ENCODE peak calls at places on chromosomes 1 and 21, in five cellular contexts. S is pancreas, H is dorsolateral prefrontal cortex, B is IMR-90, J is tibial artery. G is an unnamed sample. For H3K27me3, the result is how much of the 10 kb centered on the place peaks cover.

GRCh38 chr1:160007577-160008200 is 24.1 kb downstream of the PIGM start:
- DNase-seq in S (no peak), H (no peak), B (peak), J (no peak), G (no peak)

GRCh38 chr1:186535388-186536133 is 74.6 kb upstream of the PDC start:
- DNase-seq in S (no peak), H (no peak), B (peak), J (no peak), G (no peak)

GRCh38 chr21:35476616-35477395 is 427.7 kb upstream of the RUNX1 start:
- DNase-seq in S (no peak), H (no peak), B (peak), J (no peak), G (no peak)

GRCh38 chr1:41413748-41414281 is 52.6 kb downstream of the FOXO6 start:
- DNase-seq in S (no peak), H (no peak), B (no peak), J (no peak), G (no peak)

GRCh38 chr1:109649380-109649987 is 6.4 kb upstream of the GSTM4 start:
- DNase-seq in S (no peak), H (no peak), B (peak), J (no peak), G (no peak)

GRCh38 chr1:27045973-27046558 is 33.4 kb upstream of the TENT5B start:
- DNase-seq in S (peak), H (peak), B (peak), J (peak), G (peak)

GRCh38 chr1:155320661-155321576 is at the start of gene RUSC1:
- DNase-seq in S (peak), H (peak), B (peak), J (peak), G (peak)

GRCh38 chr21:34986561-34987533 is 62.3 kb downstream of the RUNX1 start:
- DNase-seq in S (no peak), H (no peak), B (peak), J (no peak), G (no peak)

GRCh38 chr1:43979528-43980254 is 681 bp downstream of the B4GALT2 start:
- DNase-seq in S (peak), H (peak), B (peak), J (peak), G (peak)

GRCh38 chr21:16055012-16055411 is 325.2 kb downstream of the USP25 start:
- DNase-seq in S (no peak), H (no peak), B (no peak), J (no peak), G (no peak)

GRCh38 chr1:242788771-242789170 is 264.3 kb upstream of the PLD5 start:
- DNase-seq in S (no peak), H (no peak), B (no peak), J (no peak), G (no peak)

GRCh38 chr1:185973645-185974044 is 239.5 kb downstream of the HMCN1 start:
- DNase-seq in S (no peak), H (no peak), B (peak), J (no peak), G (no peak)

GRCh38 chr1:55747285-55747890 is 532.2 kb upstream of the USP24 start:
- DNase-seq in S (no peak), H (peak), B (peak), J (no peak), G (no peak)

GRCh38 chr1:85225624-85226380 is 25.0 kb upstream of the SYDE2 start:
- DNase-seq in S (no peak), H (no peak), B (no peak), J (no peak), G (no peak)

GRCh38 chr1:38789498-38790169 is 69.9 kb downstream of the RRAGC start:
- DNase-seq in S (no peak), H (no peak), B (no peak), J (no peak), G (peak)

GRCh38 chr21:31260790-31261189 is 83.3 kb downstream of the TIAM1 start:
- DNase-seq in S (no peak), H (no peak), B (peak), J (no peak), G (no peak)

GRCh38 chr1:244957122-244957521 is 92.8 kb upstream of the HNRNPU start:
- DNase-seq in S (no peak), H (no peak), B (no peak), J (no peak), G (no peak)

GRCh38 chr1:87688136-87688535 is 359.5 kb downstream of the LMO4 start:
- DNase-seq in S (no peak), H (no peak), B (no peak), J (no peak), G (no peak)

GRCh38 chr21:16608209-16608830 is 878.5 kb downstream of the USP25 start:
- DNase-seq in S (no peak), H (no peak), B (no peak), J (no peak), G (no peak)

GRCh38 chr1:33710989-33711388 is 152.9 kb upstream of the HMGB4 start:
- DNase-seq in S (no peak), H (no peak), B (peak), J (no peak), G (no peak)

DNA sequence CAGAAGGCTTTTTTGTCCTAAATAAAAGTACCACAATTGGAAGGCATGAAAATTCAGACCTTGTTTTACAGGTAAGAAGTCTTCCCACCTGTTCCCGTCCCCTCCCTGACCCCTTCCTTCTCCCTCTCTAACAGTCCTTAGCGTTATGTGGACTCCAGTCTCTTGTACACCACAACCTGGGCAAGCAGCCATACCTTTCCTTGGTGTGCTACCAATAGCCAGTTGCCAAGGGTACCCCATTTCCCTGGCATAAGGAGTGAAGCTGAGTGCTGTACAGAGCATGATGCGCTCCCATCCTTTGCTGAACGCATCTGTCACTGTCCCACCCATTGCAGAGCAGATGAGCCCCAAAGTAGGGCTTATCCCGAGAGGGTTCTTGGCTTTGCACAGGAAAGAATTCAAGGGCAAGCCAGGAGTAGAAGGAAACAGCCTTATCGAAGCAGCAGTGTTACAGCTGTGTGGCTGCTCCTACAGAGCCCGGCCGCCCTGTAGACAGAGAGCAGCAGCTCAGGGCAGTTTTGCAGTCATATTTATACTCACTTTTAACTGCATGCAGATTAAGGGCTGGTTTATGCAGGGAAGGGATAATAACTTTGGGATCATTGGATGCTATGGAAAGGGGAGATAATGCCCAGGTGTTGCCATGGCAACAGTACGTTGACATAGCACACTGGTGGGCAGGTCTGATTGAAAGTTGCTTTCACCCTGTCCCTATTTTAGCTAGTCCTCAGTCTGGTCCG is 5.0 kb downstream of the FHAD1 start:
- DNase-seq in S (no peak), H (no peak), B (no peak), J (no peak), G (no peak)
- H3K27me3 ChIP-seq in S (under half), H (under half), B (under half), J (under half), G (under half)

GRCh38 chr1:205438213-205439158 is 16.6 kb upstream of the LEMD1 start:
- DNase-seq in S (peak), H (no peak), B (peak), J (peak), G (peak)
- TF ChIP-seq CTCF in S (peak), H (peak), B (peak), J (peak), G (peak)

GRCh38 chr1:161709373-161709772 is 2.3 kb downstream of the FCRLA start:
- DNase-seq in S (no peak), H (no peak), B (no peak), J (no peak), G (no peak)
- H3K4me3 ChIP-seq in S (no peak), H (no peak), B (no peak), J (no peak), G (no peak)

GRCh38 chr1:173315296-173315695 is 108.2 kb upstream of the TNFSF4 start:
- DNase-seq in S (no peak), H (no peak), B (no peak), J (no peak), G (no peak)

GRCh38 chr1:173318788-173319187 is 111.7 kb upstream of the TNFSF4 start:
- DNase-seq in S (no peak), H (no peak), B (no peak), J (no peak), G (no peak)

GRCh38 chr1:173314656-173315055 is 107.5 kb upstream of the TNFSF4 start:
- DNase-seq in S (no peak), H (no peak), B (no peak), J (no peak), G (no peak)
- H3K27me3 ChIP-seq in S (under half), H (under half), B (under half), J (under half), G (under half)